ENCODE peak calls at places on chromosomes 16 and 17, in six cellular contexts. T is neural progenitor cell, K is lower lobe of right lung, F is HCT116, L is body of pancreas, D is transverse colon. Z is an unnamed sample. For H3K4me1, the result is how much of the 10 kb centered on the place peaks cover.

GRCh38 chr16:88769617-88770458 is 15.2 kb downstream of the PIEZO1 start:
- DNase-seq in T (peak), K (peak), F (no peak), L (peak), D (peak), Z (peak)

GRCh38 chr17:42536372-42537155 is 523 bp downstream of the NAGLU start:
- DNase-seq in T (peak), K (peak), F (no peak), L (peak), D (peak), Z (peak)

GRCh38 chr17:1512351-1512750 is 4.1 kb downstream of the INPP5K start:
- DNase-seq in T (no peak), K (no peak), F (no peak), L (no peak), D (no peak), Z (no peak)

GRCh38 chr17:40442392-40443195 is 656 bp upstream of the IGFBP4 start:
- DNase-seq in T (no peak), K (no peak), F (no peak), L (peak), D (peak), Z (no peak)

GRCh38 chr17:36697907-36698526 is 96.6 kb downstream of the MRM1 start:
- DNase-seq in T (peak), K (no peak), F (no peak), L (no peak), D (no peak), Z (no peak)

GRCh38 chr17:8122391-8122922 is 1.4 kb downstream of the HES7 start:
- DNase-seq in T (peak), K (no peak), F (no peak), L (no peak), D (no peak), Z (no peak)

GRCh38 chr17:73284339-73284738 is 22.7 kb upstream of the CPSF4L start:
- DNase-seq in T (peak), K (no peak), F (no peak), L (no peak), D (no peak), Z (no peak)

GRCh38 chr16:28843766-28844165 is 2.4 kb downstream of the TUFM start:
- DNase-seq in T (no peak), K (no peak), F (no peak), L (no peak), D (no peak), Z (no peak)

GRCh38 chr17:17782425-17783120 is 54.2 kb downstream of the SREBF1 start:
- DNase-seq in T (peak), K (no peak), F (no peak), L (no peak), D (no peak), Z (no peak)

GRCh38 chr17:73644145-73645049 is at the start of gene SDK2:
- DNase-seq in T (peak), K (no peak), F (no peak), L (no peak), D (no peak), Z (no peak)

GRCh38 chr17:55294042-55294751 is 29.4 kb downstream of the HLF start:
- DNase-seq in T (no peak), K (no peak), F (no peak), L (no peak), D (no peak), Z (no peak)

DNA sequence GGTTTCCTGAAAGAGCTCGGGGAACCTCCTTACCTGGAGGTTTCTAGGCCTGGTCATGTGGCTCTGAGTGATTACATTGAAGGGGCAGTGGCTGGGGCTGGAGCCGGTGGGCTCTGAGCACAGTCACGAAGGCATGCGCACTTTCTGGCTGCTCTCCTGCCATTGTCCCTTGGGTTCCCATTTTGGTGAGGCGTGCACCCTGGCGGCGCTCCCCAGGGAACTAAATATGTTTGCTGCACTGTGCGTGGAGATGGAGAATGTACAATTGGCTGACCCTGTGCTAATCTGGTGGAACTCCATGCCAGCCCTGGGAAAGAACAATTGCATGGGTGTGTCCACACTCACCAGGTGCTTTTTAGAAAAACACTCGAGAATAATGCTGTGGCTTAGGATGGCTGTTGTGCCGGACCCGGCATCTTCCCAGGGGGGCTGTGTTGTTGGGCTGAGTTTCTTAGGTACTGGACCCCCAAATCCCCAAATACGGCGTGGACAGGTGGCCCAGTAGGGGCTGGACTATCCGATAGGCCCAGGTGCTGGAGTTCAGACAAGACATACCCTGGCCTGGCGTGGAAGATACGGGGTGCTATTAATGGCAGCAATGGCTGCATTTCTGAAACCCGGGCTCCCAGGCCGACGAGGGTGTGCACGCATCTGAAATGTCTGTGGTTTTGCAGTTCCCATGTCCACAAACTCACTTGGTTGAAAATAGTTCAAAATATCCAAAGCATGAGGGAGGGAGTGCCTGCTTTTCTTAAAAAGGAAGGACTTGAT is 230.5 kb downstream of the SEC14L1 start:
- DNase-seq in T (no peak), K (peak), F (no peak), L (no peak), D (no peak), Z (no peak)
- H3K4me3 ChIP-seq in T (no peak), K (peak), F (no peak), L (no peak), D (no peak), Z (no peak)

DNA sequence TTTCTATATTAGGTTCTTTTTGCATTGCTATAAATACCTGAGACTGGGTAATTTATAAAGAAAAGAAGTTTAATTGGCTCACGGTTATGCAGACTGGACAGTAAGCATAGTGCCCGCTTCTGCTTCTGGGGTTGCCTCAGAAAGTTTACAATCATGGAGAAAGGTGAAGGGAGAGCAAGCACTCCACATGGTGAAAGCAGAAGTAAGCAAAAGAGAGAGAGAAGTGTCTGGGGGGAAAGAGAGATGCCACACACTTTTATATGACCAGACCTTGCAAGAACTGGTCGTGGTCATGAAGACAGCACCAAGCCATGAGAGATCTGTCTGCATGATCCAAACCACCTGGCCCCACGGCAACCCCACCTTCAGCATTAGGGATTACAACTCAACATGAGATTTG is 45.4 kb downstream of the KCNJ16 start:
- DNase-seq in T (no peak), K (no peak), F (no peak), L (no peak), D (no peak), Z (no peak)
- TF ChIP-seq CTCF in T (no peak), K (no peak), F (no peak), L (no peak), D (no peak), Z (no peak)

GRCh38 chr17:27892542-27892865 is 661 bp downstream of the LYRM9 start:
- DNase-seq in T (no peak), K (no peak), F (no peak), L (no peak), D (no peak), Z (no peak)
- H3K4me1 ChIP-seq in T (under half), K (under half), F (under half), L (under half), D (under half), Z (under half)

GRCh38 chr16:23182206-23182674 is 305 bp upstream of the SCNN1G start:
- DNase-seq in T (peak), K (peak), F (peak), L (peak), D (peak), Z (peak)

GRCh38 chr16:23185661-23186060 is 3.1 kb downstream of the SCNN1G start:
- DNase-seq in T (no peak), K (no peak), F (no peak), L (peak), D (no peak), Z (no peak)

GRCh38 chr16:23182675-23183485 is at the start of gene SCNN1G:
- DNase-seq in T (peak), K (peak), F (no peak), L (no peak), D (peak), Z (no peak)

GRCh38 chr16:23181506-23181905 is 1.0 kb upstream of the SCNN1G start:
- DNase-seq in T (no peak), K (no peak), F (no peak), L (no peak), D (no peak), Z (no peak)

GRCh38 chr16:23183486-23183862 is 929 bp downstream of the SCNN1G start:
- DNase-seq in T (no peak), K (no peak), F (no peak), L (no peak), D (no peak), Z (no peak)
- H3K4me3 ChIP-seq in T (no peak), K (peak), F (no peak), L (no peak), D (no peak), Z (no peak)

GRCh38 chr16:78967948-78968347 is 632.6 kb downstream of the MAF start:
- DNase-seq in T (no peak), K (no peak), F (no peak), L (no peak), D (no peak), Z (no peak)
- TF ChIP-seq CTCF in T (no peak), K (no peak), F (no peak), L (no peak), D (no peak), Z (no peak)

GRCh38 chr17:77323413-77324171 is 182.8 kb downstream of the SEC14L1 start:
- DNase-seq in T (no peak), K (peak), F (no peak), L (no peak), D (peak), Z (peak)

GRCh38 chr17:77320501-77321256 is 179.9 kb downstream of the SEC14L1 start:
- DNase-seq in T (no peak), K (no peak), F (no peak), L (no peak), D (peak), Z (no peak)

GRCh38 chr17:77324227-77324626 is 183.5 kb downstream of the SEC14L1 start:
- DNase-seq in T (no peak), K (peak), F (no peak), L (no peak), D (no peak), Z (peak)

GRCh38 chr17:77322284-77322533 is 181.4 kb downstream of the SEC14L1 start:
- DNase-seq in T (no peak), K (no peak), F (no peak), L (no peak), D (no peak), Z (no peak)

DNA sequence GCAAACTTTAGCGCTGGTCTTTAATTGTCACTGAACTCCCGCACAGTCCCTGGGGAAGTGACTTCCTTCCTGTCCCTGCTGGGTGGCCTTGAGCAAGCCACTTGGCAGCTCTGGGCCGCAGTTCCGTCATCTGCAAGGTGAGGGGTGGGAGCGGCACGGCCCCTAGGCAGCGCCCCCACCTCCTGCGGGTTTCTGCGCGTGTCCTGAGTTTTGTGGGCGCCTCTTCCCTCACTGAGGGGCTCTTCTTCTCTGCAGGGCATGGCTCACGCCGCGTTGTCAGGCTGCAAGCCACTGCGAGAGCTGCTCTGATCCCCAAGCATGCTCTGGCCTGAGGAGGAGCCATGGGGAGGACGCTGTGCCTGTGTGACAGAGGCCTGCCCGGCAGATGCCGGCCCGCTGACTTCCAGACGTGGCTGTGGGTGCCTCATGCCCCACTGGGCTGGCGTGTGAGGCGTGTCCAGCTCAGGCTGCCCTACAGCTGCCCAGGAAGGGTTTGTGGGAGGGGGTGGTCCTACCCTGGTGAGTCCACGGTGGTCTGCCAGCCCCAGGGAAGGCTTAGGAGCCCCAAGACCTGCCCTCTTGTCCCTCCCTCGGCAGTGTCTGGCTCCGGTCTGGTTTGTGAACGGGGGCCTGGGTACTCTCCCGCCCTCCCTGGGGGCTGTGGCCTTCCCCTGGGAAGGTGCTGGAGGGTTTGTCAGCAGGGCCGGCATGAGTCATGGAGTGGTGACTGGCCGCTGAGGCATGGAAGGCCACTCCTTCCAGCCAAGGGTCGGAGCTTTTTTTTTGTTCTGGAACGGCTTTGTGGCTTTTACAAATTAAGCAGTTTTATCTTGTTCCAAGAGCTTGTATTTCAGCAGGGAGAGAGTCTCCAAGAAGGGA is 182.0 kb downstream of the SEC14L1 start:
- DNase-seq in T (peak), K (peak), F (peak), L (peak), D (peak), Z (peak)
- H3K4me1 ChIP-seq in T (under half), K (half or more), F (half or more), L (half or more), D (under half), Z (half or more)

DNA sequence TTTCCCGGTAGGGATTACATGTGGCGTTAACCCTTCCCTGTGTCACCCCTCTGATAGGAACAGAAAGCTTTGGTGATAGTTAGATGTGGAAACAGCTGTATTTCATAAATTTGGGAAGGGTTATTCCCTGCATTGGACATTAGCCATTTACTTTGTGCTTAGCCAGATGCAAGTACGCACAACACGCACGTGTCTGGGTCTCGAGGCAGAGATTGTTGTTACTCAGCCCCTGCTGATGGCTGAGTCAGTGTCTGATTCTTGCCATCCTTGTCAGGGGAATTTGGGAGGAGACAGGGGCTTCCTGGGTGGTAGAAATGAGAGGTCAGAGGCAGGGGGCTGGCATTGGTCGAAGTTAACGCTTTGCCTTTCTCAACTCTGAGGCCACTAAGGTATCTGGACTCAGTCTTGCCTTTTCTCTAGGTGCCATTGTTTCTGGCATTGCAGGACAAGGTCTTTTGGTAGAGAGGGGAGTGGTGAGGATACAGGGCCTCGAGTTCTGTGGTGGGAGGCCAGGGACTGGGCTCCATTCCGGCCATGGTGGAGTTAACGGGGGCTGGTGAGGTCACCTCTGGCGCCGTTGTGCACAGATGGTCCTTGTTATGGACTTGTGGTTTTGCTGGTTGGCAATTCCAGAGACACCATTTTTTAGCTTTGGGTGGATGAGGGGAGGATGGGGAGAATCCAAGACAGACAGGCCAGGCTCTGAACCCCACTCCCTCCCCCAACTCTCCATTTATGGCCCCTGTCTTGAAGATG is 8.2 kb downstream of the MMP2 start:
- DNase-seq in T (no peak), K (no peak), F (no peak), L (no peak), D (no peak), Z (peak)
- H3K4me3 ChIP-seq in T (no peak), K (no peak), F (no peak), L (no peak), D (no peak), Z (no peak)

DNA sequence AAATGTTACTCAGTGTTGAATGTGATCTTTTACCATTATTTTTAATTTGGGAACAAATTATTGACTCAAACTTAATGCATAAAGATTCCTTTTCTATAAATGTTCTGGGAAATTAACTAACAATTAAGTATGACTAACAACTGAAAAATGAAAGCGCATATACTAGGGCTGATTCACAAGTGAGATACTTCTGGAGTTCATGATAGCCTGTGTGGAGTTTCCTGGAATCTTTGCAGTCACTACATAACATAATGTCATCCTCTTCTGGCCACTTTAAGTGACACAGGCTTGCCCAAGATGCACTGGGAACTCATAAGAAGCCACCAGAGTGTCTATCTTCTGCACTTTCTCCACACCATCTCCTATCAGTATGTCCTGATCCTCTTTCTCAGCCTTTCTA is 450.3 kb upstream of the CDH11 start:
- DNase-seq in T (no peak), K (no peak), F (no peak), L (no peak), D (no peak), Z (no peak)
- TF ChIP-seq CTCF in T (no peak), K (no peak), F (no peak), L (no peak), D (no peak), Z (no peak)

DNA sequence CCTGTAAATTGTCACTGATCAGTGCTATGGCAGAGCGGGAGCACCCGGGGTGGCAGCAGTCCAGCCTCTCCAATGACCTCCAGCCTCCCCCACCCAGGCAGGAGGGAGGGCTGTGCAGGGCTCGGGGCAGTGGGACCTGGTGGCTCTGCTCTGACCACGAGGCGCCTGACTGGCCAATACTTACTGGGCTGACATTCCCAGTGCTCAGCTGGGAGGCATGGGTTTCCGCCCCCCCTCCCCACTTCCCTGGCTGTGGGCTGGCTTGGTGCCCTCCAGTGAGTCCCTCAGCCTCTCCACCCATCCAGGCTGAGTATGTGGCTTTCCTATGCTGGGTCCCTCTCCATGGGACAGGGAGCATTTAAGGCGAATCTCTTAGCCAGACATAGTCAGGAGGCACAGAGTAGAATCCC is 2.7 kb downstream of the SOCS3 start:
- DNase-seq in T (no peak), K (peak), F (no peak), L (peak), D (no peak), Z (no peak)
- H3K4me1 ChIP-seq in T (under half), K (half or more), F (under half), L (half or more), D (under half), Z (half or more)

Z was measured in Caco-2.